ENCODE peak calls at places on chromosomes 13 and 19, in six cellular contexts. D, N, P, T, W and G are unnamed samples.

GRCh38 chr13:111895896-111896821 is 170.8 kb upstream of the SOX1 start:
- DNase-seq in D (no peak), N (no peak), P (no peak), T (no peak), W (no peak), G (no peak)

GRCh38 chr13:40933508-40933907 is 85.6 kb downstream of the ELF1 start:
- DNase-seq in D (no peak), N (no peak), P (no peak), T (no peak), W (no peak), G (no peak)

GRCh38 chr13:106151056-106151699 is 384.3 kb downstream of the EFNB2 start:
- DNase-seq in D (peak; percentile 94), N (peak; percentile 99), P (peak; percentile 84), T (peak; percentile 84), W (peak; percentile 63), G (peak; percentile 73)

GRCh38 chr13:46866150-46866549 is 30.7 kb downstream of the HTR2A start:
- DNase-seq in D (peak; percentile 64), N (no peak), P (peak; percentile 64), T (peak; percentile 63), W (peak; percentile 4), G (no peak)

GRCh38 chr19:33400856-33401682 is 27.6 kb downstream of the CEBPG start:
- DNase-seq in D (no peak), N (no peak), P (no peak), T (no peak), W (no peak), G (no peak)

GRCh38 chr13:44989941-44990340 is 603 bp downstream of the GPALPP1 start:
- DNase-seq in D (peak; percentile 18), N (peak; percentile 61), P (peak; percentile 55), T (no peak), W (no peak), G (no peak)

GRCh38 chr19:48513289-48514122 is 1.9 kb upstream of the LMTK3 start:
- DNase-seq in D (peak; percentile 62), N (peak; percentile 68), P (peak; percentile 80), T (peak; percentile 64), W (peak; percentile 92), G (peak; percentile 58)

GRCh38 chr13:83215627-83216026 is 666.6 kb downstream of the SLITRK1 start:
- DNase-seq in D (peak; percentile 72), N (no peak), P (peak; percentile 81), T (peak; percentile 81), W (no peak), G (no peak)

GRCh38 chr13:50126378-50127016 is 111.3 kb downstream of the KCNRG start:
- DNase-seq in D (peak; percentile 71), N (peak; percentile 58), P (peak; percentile 60), T (peak; percentile 58), W (peak; percentile 48), G (peak; percentile 39)

GRCh38 chr13:76848596-76848995 is 37.6 kb downstream of the KCTD12 start:
- DNase-seq in D (peak; percentile 84), N (no peak), P (peak; percentile 54), T (peak; percentile 10), W (no peak), G (no peak)

GRCh38 chr19:1370579-1371361 is 12.9 kb upstream of the NDUFS7 start:
- DNase-seq in D (no peak), N (no peak), P (no peak), T (no peak), W (no peak), G (no peak)

GRCh38 chr13:57629821-57630235 is 1.7 kb upstream of the PCDH17 start:
- DNase-seq in D (peak; percentile 93), N (no peak), P (peak; percentile 67), T (peak; percentile 42), W (peak; percentile 98), G (peak; percentile 95)

GRCh38 chr13:61648546-61648945 is 232.9 kb upstream of the PCDH20 start:
- DNase-seq in D (no peak), N (no peak), P (no peak), T (no peak), W (no peak), G (no peak)

GRCh38 chr13:109336730-109337129 is 449.7 kb downstream of the IRS2 start:
- DNase-seq in D (peak; percentile 57), N (peak; percentile 94), P (peak; percentile 76), T (peak; percentile 85), W (no peak), G (no peak)

GRCh38 chr19:12703056-12703455 is 6.6 kb upstream of the FBXW9 start:
- DNase-seq in D (peak; percentile 53), N (peak; percentile 38), P (peak; percentile 58), T (peak; percentile 43), W (peak; percentile 91), G (peak; percentile 60)

GRCh38 chr13:49645451-49645850 is 17.1 kb downstream of the ARL11 start:
- DNase-seq in D (no peak), N (no peak), P (no peak), T (no peak), W (no peak), G (no peak)

DNA sequence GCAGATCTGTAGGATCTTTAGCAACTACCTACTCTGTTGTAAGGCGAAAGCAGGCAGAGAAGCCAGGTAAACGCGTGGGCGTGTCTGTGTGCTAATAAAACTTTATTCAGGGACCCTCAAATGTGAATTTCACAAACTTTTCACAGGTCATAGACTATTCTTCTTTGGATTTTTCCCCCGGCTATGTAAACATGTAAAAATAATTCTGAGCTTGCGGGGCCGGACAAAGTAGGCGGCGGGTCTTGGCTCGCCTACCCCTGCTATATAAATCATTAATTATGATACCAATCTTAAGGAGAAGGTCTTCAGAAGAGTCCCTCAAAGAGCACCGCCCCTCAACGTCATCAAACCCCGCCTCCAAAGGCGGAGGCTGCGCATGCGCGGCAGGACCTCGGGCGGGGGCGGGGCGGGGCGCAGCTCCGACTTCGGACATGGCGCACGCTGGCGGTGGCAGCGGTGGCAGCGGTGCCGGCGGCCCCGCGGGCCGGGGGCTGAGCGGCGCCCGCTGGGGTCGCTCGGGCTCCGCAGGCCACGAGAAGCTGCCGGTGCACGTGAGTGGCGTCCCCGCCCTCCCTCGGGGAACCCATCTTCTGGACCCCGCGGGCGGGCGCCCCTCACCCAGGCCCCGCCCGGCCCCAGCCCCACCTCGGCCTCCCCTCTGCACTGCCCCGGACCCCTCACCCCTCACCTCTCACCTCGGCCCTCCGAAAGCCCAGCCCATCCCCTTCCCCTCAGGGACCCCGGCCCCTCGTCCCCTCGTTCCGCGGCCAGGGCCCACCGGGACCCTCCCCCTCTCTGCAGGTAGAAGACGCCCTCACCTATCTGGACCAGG is at the start of gene SIN3B:
- DNase-seq in D (peak; percentile 89), N (peak; percentile 86), P (peak; percentile 93), T (peak; percentile 82), W (peak; percentile 93), G (peak; percentile 97)
- H3K27ac ChIP-seq in D (peak within 1 kb of the TSS; percentile 70), N (peak within 1 kb of the TSS; percentile 3), P (no peak within 1 kb of the TSS), T (peak within 1 kb of the TSS; percentile 82), W (no peak within 1 kb of the TSS), G (peak within 1 kb of the TSS; percentile 5)

DNA sequence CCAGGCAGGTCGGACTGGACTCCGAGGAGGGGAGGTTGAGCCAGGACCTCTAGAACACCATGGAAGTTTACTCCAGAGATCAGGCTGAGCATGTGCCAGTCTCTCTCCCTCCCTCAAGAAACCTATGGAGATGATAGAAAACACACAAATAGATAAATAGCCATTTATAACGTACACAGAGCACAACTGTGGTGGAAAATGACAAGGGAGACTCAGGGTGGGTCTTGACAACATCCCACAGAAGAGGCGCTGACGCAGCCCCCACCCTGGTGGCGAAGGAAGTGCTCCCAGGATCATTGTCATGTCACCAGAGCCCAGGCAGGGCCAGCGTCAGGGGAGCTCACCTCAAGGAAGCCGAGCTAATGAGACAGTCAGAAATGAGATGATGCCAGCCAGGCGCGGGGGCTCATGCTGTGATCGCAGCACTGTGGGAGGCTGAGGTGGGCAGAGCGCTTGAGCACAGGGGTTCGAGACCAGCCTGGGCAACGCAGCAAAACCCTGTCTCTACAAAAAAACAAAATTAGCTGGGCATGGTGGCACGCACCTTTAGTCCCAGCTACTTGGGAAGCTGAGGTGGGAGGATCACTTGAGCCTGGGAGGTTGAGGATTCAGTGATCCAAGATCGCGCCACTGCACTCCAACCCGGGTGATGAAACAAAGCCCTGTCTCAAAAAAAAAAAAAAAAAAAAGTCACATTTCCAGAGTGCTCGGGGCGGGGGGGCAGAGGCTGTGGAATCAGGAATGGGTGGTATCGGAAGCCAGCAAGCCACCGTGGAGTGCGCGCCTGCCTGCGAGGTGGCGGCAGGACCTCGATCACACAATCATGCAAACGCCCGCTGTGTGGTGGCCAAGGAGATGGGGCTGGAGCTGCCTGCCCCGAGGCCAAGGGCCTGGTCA is 178.4 kb downstream of the KDM4B start:
- DNase-seq in D (no peak), N (no peak), P (no peak), T (no peak), W (no peak), G (no peak)
- H3K27me3 ChIP-seq in D (no peaks in the 10 kb centered on the region), N (no peaks in the 10 kb centered on the region), P (no peaks in the 10 kb centered on the region), T (no peaks in the 10 kb centered on the region), W (no peaks in the 10 kb centered on the region), G (no peaks in the 10 kb centered on the region)

DNA sequence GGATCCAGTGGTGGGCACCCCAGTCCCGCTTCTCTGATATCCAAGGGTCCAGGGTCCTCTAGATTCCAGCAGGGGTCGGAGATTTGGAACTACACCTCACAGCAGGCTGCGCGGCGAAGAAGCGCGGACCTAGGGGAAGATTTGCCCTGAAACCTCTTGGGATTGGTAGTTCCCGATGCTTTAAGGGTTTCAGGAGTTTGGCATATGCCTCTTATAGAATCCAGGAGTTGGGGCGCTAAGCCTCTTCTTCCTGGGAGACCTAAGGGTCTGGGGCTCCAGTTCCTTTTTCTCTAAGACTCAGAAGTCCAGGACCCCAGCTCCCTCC is 349 bp downstream of the BCL2L12 start:
- DNase-seq in D (peak; percentile 39), N (no peak), P (no peak), T (no peak), W (no peak), G (no peak)
- H2AFZ ChIP-seq in D (peak overlapping the region; percentile 26), N (peak overlapping the region; percentile 90), P (peak overlapping the region; percentile 86), T (peak overlapping the region; percentile 83), W (peak overlapping the region; percentile 88), G (peak overlapping the region; percentile 53)

DNA sequence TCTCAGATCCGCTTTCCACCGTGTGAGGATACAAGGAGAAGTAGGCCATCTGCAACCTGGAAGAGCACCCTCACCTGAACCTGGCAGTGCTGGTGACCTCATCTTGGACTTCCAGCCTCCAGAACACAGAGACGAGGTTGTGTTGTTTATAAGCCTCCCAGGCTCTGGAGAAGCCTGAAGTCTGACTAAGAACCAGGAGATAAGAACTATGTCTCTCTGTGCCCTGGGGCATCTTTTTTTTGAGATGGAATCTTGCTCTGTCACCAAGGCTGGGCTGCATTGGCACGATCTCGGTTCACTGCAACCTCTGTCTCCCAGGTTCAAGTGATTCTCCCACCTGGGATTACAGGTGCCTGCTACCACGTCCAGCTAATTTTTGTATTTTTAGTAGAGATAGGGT is 14.5 kb downstream of the FCGBP start:
- DNase-seq in D (no peak), N (peak; percentile 64), P (no peak), T (no peak), W (no peak), G (no peak)
- H3K27ac ChIP-seq in D (no peak overlapping the region), N (no peak overlapping the region), P (no peak overlapping the region), T (no peak overlapping the region), W (no peak overlapping the region), G (no peak overlapping the region)